ENCODE peak calls at places on chromosomes 5 and 9, in four cellular contexts. One of them, this sample, is unnamed.

GRCh38 chr5:167294861-167295685 is 996.4 kb upstream of the WWC1 start:
- DNase-seq in IMR-90: peak
- DNase-seq in mammary epithelial cell: peak
- DNase-seq in fibroblast of lung: peak
- DNase-seq in this sample: peak

GRCh38 chr5:126056851-126057622 is 366.2 kb upstream of the GRAMD2B start:
- DNase-seq in fibroblast of lung: no peak
- DNase-seq in mammary epithelial cell: no peak
- DNase-seq in IMR-90: no peak
- DNase-seq in this sample: no peak

GRCh38 chr5:15946026-15946425 is 233.6 kb downstream of the MARCHF11 start:
- DNase-seq in fibroblast of lung: peak
- DNase-seq in mammary epithelial cell: no peak
- DNase-seq in IMR-90: peak
- DNase-seq in this sample: no peak

GRCh38 chr9:128593039-128593438 is 40.7 kb downstream of the SPTAN1 start:
- DNase-seq in IMR-90: no peak
- DNase-seq in fibroblast of lung: no peak
- DNase-seq in mammary epithelial cell: no peak
- DNase-seq in this sample: no peak

GRCh38 chr9:132983814-132984201 is 5.3 kb downstream of the GFI1B start:
- DNase-seq in mammary epithelial cell: no peak
- DNase-seq in IMR-90: no peak
- DNase-seq in fibroblast of lung: no peak
- DNase-seq in this sample: no peak

GRCh38 chr5:95760291-95761191 is 29.4 kb downstream of the RHOBTB3 start:
- DNase-seq in mammary epithelial cell: peak
- DNase-seq in IMR-90: peak
- DNase-seq in fibroblast of lung: peak
- DNase-seq in this sample: peak

GRCh38 chr5:65927497-65928340 is 1.3 kb downstream of the ERBIN start:
- DNase-seq in IMR-90: peak
- DNase-seq in mammary epithelial cell: peak
- DNase-seq in fibroblast of lung: peak
- DNase-seq in this sample: peak

GRCh38 chr5:68894673-68895072 is 199.1 kb upstream of the SLC30A5 start:
- DNase-seq in fibroblast of lung: no peak
- DNase-seq in IMR-90: no peak
- DNase-seq in mammary epithelial cell: peak
- DNase-seq in this sample: peak

GRCh38 chr5:59390989-59391388 is 502.5 kb downstream of the PDE4D start:
- DNase-seq in mammary epithelial cell: no peak
- DNase-seq in IMR-90: no peak
- DNase-seq in fibroblast of lung: no peak
- DNase-seq in this sample: no peak

GRCh38 chr9:131645078-131645776 is 94.6 kb downstream of the RAPGEF1 start:
- DNase-seq in IMR-90: no peak
- DNase-seq in mammary epithelial cell: no peak
- DNase-seq in fibroblast of lung: no peak
- DNase-seq in this sample: peak

GRCh38 chr5:5481206-5481605 is 58.7 kb downstream of the ICE1 start:
- DNase-seq in fibroblast of lung: no peak
- DNase-seq in IMR-90: no peak
- DNase-seq in mammary epithelial cell: no peak
- DNase-seq in this sample: no peak

GRCh38 chr9:114336699-114337395 is 7.2 kb downstream of the ORM2 start:
- DNase-seq in fibroblast of lung: no peak
- DNase-seq in IMR-90: no peak
- DNase-seq in mammary epithelial cell: no peak
- DNase-seq in this sample: no peak

GRCh38 chr5:158616707-158617106 is 483.0 kb downstream of the EBF1 start:
- DNase-seq in fibroblast of lung: no peak
- DNase-seq in IMR-90: no peak
- DNase-seq in mammary epithelial cell: no peak
- DNase-seq in this sample: no peak

GRCh38 chr5:111735829-111736228 is 21.2 kb downstream of the NREP start:
- DNase-seq in IMR-90: peak
- DNase-seq in mammary epithelial cell: peak
- DNase-seq in fibroblast of lung: peak
- DNase-seq in this sample: peak
- H3K9ac ChIP-seq in IMR-90: peak
- H3K9ac ChIP-seq in mammary epithelial cell: no peak
- H3K9ac ChIP-seq in fibroblast of lung: no peak
- H3K9ac ChIP-seq in this sample: no peak

GRCh38 chr9:120787906-120788305 is 5.3 kb downstream of the FBXW2 start:
- DNase-seq in mammary epithelial cell: no peak
- DNase-seq in IMR-90: no peak
- DNase-seq in fibroblast of lung: no peak
- DNase-seq in this sample: no peak

GRCh38 chr9:120792898-120793765 is at the start of gene FBXW2:
- DNase-seq in fibroblast of lung: peak
- DNase-seq in IMR-90: peak
- DNase-seq in mammary epithelial cell: peak
- DNase-seq in this sample: peak

GRCh38 chr9:120791161-120791560 is 2.1 kb downstream of the FBXW2 start:
- DNase-seq in fibroblast of lung: peak
- DNase-seq in IMR-90: no peak
- DNase-seq in mammary epithelial cell: no peak
- DNase-seq in this sample: no peak
- H3K9ac ChIP-seq in fibroblast of lung: no peak
- H3K9ac ChIP-seq in IMR-90: no peak
- H3K9ac ChIP-seq in mammary epithelial cell: no peak
- H3K9ac ChIP-seq in this sample: no peak

DNA sequence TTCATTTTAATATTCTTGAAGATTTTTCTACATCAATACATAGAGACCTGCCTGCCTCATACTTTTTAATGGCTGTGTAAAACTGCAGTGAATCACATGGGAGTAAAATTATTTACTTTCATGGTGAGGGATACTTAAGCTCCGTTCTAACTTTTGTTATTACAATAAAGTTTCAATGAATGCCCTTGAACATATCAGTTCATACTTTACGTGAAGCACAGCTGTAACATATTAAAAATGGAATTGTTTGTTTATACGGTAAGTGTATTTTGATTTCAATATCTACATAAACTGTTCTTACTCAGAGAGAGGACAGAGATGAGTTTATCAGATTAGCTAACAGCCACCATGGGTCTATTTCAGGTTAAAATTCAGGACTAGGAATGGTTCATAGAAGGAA is 155.1 kb downstream of the NR3C1 start:
- DNase-seq in IMR-90: peak
- DNase-seq in mammary epithelial cell: no peak
- DNase-seq in fibroblast of lung: no peak
- DNase-seq in this sample: no peak
- H3K9ac ChIP-seq in IMR-90: no peak
- H3K9ac ChIP-seq in mammary epithelial cell: no peak
- H3K9ac ChIP-seq in fibroblast of lung: no peak
- H3K9ac ChIP-seq in this sample: no peak

DNA sequence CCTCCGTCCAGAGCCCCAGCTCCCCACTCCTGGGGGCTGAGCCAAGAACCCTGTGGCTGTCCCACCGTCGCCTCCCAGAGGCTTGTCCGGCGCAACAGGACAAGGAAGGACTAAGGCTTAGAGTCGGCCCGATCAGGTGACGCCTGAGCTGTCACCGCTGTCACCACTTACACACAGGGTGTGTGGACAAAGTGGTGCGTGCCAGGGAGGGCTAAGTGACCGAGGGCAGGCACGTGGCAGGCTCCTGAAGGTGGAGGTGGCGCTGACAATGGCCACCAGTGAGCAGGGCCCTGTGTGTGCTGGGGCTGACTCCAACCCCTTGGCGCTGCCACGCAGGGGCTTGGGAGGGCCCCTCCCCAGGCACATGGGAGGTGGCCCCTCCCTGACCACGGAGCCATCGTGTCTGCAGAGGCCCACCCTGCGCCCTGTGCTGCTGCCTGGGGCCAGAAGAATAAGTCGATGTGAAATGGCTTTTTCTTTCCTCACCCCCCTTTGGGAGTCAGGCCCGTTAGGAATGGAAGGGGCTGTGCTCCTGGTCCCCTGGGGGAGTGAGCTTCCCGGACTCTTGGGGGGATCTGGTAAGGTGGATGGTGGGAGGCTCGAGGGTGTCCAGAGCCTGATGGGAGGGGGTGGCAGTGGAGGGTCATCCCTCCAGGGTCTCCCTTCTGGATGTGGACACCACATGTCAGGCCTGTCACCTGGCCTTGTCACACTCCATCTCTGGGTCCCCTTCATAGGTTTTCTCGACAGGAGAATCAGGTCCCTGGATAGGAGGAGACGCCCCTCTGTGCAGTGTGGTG is 2.6 kb upstream of the GPSM1 start:
- DNase-seq in fibroblast of lung: no peak
- DNase-seq in IMR-90: no peak
- DNase-seq in mammary epithelial cell: no peak
- DNase-seq in this sample: no peak
- H3K9ac ChIP-seq in fibroblast of lung: no peak
- H3K9ac ChIP-seq in IMR-90: no peak
- H3K9ac ChIP-seq in mammary epithelial cell: no peak
- H3K9ac ChIP-seq in this sample: no peak

GRCh38 chr9:13173553-13173952 is 105.9 kb downstream of the MPDZ start:
- DNase-seq in mammary epithelial cell: no peak
- DNase-seq in fibroblast of lung: no peak
- DNase-seq in IMR-90: no peak
- DNase-seq in this sample: no peak
- H3K9ac ChIP-seq in mammary epithelial cell: no peak
- H3K9ac ChIP-seq in fibroblast of lung: no peak
- H3K9ac ChIP-seq in IMR-90: no peak
- H3K9ac ChIP-seq in this sample: no peak

GRCh38 chr5:92561362-92562006 is 1019.5 kb downstream of the NR2F1-AS1 start:
- DNase-seq in fibroblast of lung: peak
- DNase-seq in mammary epithelial cell: peak
- DNase-seq in IMR-90: peak
- DNase-seq in this sample: no peak
- H3K9ac ChIP-seq in fibroblast of lung: no peak
- H3K9ac ChIP-seq in mammary epithelial cell: no peak
- H3K9ac ChIP-seq in IMR-90: no peak
- H3K9ac ChIP-seq in this sample: no peak